ENCODE peak calls at places on chromosomes 12 and 14, in five cellular contexts. One of them, this sample, is unnamed.

GRCh38 chr12:6613015-6613775 is 6.0 kb upstream of the CHD4 start:
- DNase-seq in breast epithelium: peak
- DNase-seq in OCI-LY7: peak
- DNase-seq in NB4: peak
- DNase-seq in cardiac fibroblast: peak
- DNase-seq in this sample: peak

GRCh38 chr12:7068240-7068993 is 7.9 kb downstream of the C1S start:
- DNase-seq in NB4: no peak
- DNase-seq in breast epithelium: no peak
- DNase-seq in OCI-LY7: no peak
- DNase-seq in cardiac fibroblast: peak
- DNase-seq in this sample: no peak

GRCh38 chr12:69022674-69023073 is 89.7 kb upstream of the CPM start:
- DNase-seq in cardiac fibroblast: no peak
- DNase-seq in OCI-LY7: no peak
- DNase-seq in breast epithelium: no peak
- DNase-seq in NB4: no peak
- DNase-seq in this sample: no peak

GRCh38 chr12:83821967-83822366 is 1090.6 kb downstream of the SLC6A15 start:
- DNase-seq in breast epithelium: no peak
- DNase-seq in NB4: no peak
- DNase-seq in OCI-LY7: no peak
- DNase-seq in cardiac fibroblast: no peak
- DNase-seq in this sample: no peak

GRCh38 chr14:51396222-51396815 is 156.3 kb downstream of the TMX1 start:
- DNase-seq in cardiac fibroblast: peak
- DNase-seq in breast epithelium: peak
- DNase-seq in NB4: no peak
- DNase-seq in OCI-LY7: no peak
- DNase-seq in this sample: no peak

GRCh38 chr14:104348741-104349140 is 210.4 kb downstream of the KIF26A start:
- DNase-seq in breast epithelium: no peak
- DNase-seq in OCI-LY7: no peak
- DNase-seq in cardiac fibroblast: no peak
- DNase-seq in NB4: no peak
- DNase-seq in this sample: no peak

GRCh38 chr12:117060236-117060926 is 38.8 kb downstream of the TESC start:
- DNase-seq in cardiac fibroblast: no peak
- DNase-seq in OCI-LY7: no peak
- DNase-seq in NB4: peak
- DNase-seq in breast epithelium: no peak
- DNase-seq in this sample: no peak

GRCh38 chr12:132586929-132587328 is 23.5 kb downstream of the LRCOL1 start:
- DNase-seq in NB4: no peak
- DNase-seq in cardiac fibroblast: no peak
- DNase-seq in OCI-LY7: no peak
- DNase-seq in breast epithelium: no peak
- DNase-seq in this sample: no peak

GRCh38 chr12:106672308-106673085 is 89.7 kb downstream of the RFX4 start:
- DNase-seq in OCI-LY7: no peak
- DNase-seq in cardiac fibroblast: no peak
- DNase-seq in NB4: no peak
- DNase-seq in breast epithelium: no peak
- DNase-seq in this sample: no peak

GRCh38 chr12:108592033-108592909 is 5.6 kb downstream of the TMEM119 start:
- DNase-seq in breast epithelium: no peak
- DNase-seq in cardiac fibroblast: no peak
- DNase-seq in NB4: no peak
- DNase-seq in OCI-LY7: no peak
- DNase-seq in this sample: no peak

GRCh38 chr12:107322063-107322462 is 228.7 kb upstream of the CRY1 start:
- DNase-seq in cardiac fibroblast: no peak
- DNase-seq in NB4: peak
- DNase-seq in OCI-LY7: no peak
- DNase-seq in breast epithelium: no peak
- DNase-seq in this sample: no peak

GRCh38 chr12:11273449-11273848 is 3.9 kb upstream of the PRB3 start:
- DNase-seq in NB4: no peak
- DNase-seq in breast epithelium: no peak
- DNase-seq in OCI-LY7: no peak
- DNase-seq in cardiac fibroblast: no peak
- DNase-seq in this sample: no peak

GRCh38 chr12:100539209-100539608 is 34.3 kb upstream of the GAS2L3 start:
- DNase-seq in NB4: peak
- DNase-seq in OCI-LY7: peak
- DNase-seq in cardiac fibroblast: peak
- DNase-seq in breast epithelium: no peak
- DNase-seq in this sample: peak

GRCh38 chr14:60106341-60106740 is 14.6 kb downstream of the PCNX4 start:
- DNase-seq in cardiac fibroblast: peak
- DNase-seq in breast epithelium: no peak
- DNase-seq in NB4: no peak
- DNase-seq in OCI-LY7: no peak
- DNase-seq in this sample: no peak

GRCh38 chr12:132886529-132887477 is 602 bp downstream of the CHFR start:
- DNase-seq in breast epithelium: no peak
- DNase-seq in OCI-LY7: no peak
- DNase-seq in NB4: peak
- DNase-seq in cardiac fibroblast: peak
- DNase-seq in this sample: no peak

GRCh38 chr12:52804029-52804428 is 8.1 kb upstream of the KRT3 start:
- DNase-seq in NB4: no peak
- DNase-seq in breast epithelium: no peak
- DNase-seq in OCI-LY7: no peak
- DNase-seq in cardiac fibroblast: no peak
- DNase-seq in this sample: no peak

GRCh38 chr12:3200032-3200617 is 122.9 kb downstream of the TSPAN9 start:
- DNase-seq in cardiac fibroblast: peak
- DNase-seq in OCI-LY7: no peak
- DNase-seq in NB4: no peak
- DNase-seq in breast epithelium: no peak
- DNase-seq in this sample: no peak

GRCh38 chr14:54975856-54976255 is 51.0 kb downstream of the WDHD1 start:
- DNase-seq in breast epithelium: no peak
- DNase-seq in NB4: peak
- DNase-seq in cardiac fibroblast: peak
- DNase-seq in OCI-LY7: no peak
- DNase-seq in this sample: no peak

GRCh38 chr14:68789002-68789797 is 3.7 kb downstream of the ZFP36L1 start:
- DNase-seq in NB4: peak
- DNase-seq in breast epithelium: peak
- DNase-seq in OCI-LY7: peak
- DNase-seq in cardiac fibroblast: peak
- DNase-seq in this sample: peak

GRCh38 chr12:24226745-24227350 is 277.4 kb upstream of the SOX5 start:
- DNase-seq in OCI-LY7: no peak
- DNase-seq in cardiac fibroblast: peak
- DNase-seq in NB4: peak
- DNase-seq in breast epithelium: peak
- DNase-seq in this sample: no peak

GRCh38 chr14:89701079-89702043 is 253.2 kb downstream of the EFCAB11 start:
- DNase-seq in cardiac fibroblast: peak
- DNase-seq in breast epithelium: peak
- DNase-seq in OCI-LY7: peak
- DNase-seq in NB4: peak
- DNase-seq in this sample: peak

GRCh38 chr12:64451687-64452558 is at the start of gene TBK1:
- DNase-seq in NB4: peak
- DNase-seq in cardiac fibroblast: peak
- DNase-seq in OCI-LY7: peak
- DNase-seq in breast epithelium: peak
- DNase-seq in this sample: peak
- TF ChIP-seq CTCF in NB4: no peak
- TF ChIP-seq CTCF in cardiac fibroblast: no peak
- TF ChIP-seq CTCF in OCI-LY7: no peak
- TF ChIP-seq CTCF in breast epithelium: peak
- TF ChIP-seq CTCF in this sample: no peak

GRCh38 chr14:79500489-79500888 is 710.8 kb downstream of the DIO2 start:
- DNase-seq in NB4: no peak
- DNase-seq in breast epithelium: no peak
- DNase-seq in OCI-LY7: no peak
- DNase-seq in cardiac fibroblast: no peak
- DNase-seq in this sample: no peak

GRCh38 chr14:79502751-79503148 is 708.6 kb downstream of the DIO2 start:
- DNase-seq in breast epithelium: no peak
- DNase-seq in NB4: no peak
- DNase-seq in cardiac fibroblast: no peak
- DNase-seq in OCI-LY7: no peak
- DNase-seq in this sample: no peak

GRCh38 chr14:79496701-79497100 is 714.6 kb downstream of the DIO2 start:
- DNase-seq in breast epithelium: no peak
- DNase-seq in NB4: no peak
- DNase-seq in cardiac fibroblast: no peak
- DNase-seq in OCI-LY7: no peak
- DNase-seq in this sample: no peak

DNA sequence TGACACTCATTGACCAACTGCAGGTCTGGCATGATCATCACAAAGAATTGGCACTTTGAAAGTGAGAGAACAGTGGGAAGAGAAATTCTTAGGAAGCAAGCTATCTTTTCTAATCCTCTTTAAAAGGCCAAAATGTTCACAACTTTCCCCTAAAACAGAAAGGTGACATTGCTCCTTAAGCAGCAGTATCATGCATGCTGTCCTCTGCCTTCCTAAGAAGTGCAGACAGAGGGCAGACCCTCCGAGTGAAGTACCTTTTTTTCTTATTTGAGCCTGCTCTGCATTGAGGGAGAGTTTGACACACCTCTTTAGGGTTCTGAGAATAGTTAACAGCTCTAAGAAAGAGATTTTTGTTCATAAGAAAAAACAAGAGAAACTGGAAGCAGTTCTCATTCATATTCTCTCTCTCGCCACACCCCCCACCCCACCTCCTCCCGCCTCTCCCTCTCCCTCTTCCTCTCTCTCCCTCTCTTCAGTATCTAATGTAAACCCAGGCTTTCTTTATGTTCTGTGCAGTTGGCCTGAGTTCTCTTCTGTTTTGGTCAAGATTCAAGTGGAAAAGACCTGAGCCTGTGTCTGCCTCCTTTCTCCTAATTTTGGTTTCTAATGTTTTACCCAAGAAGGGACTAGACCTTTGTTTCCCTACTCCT is 709.1 kb downstream of the DIO2 start:
- DNase-seq in NB4: no peak
- DNase-seq in breast epithelium: no peak
- DNase-seq in OCI-LY7: no peak
- DNase-seq in cardiac fibroblast: no peak
- DNase-seq in this sample: no peak
- TF ChIP-seq CTCF in NB4: no peak
- TF ChIP-seq CTCF in breast epithelium: no peak
- TF ChIP-seq CTCF in OCI-LY7: no peak
- TF ChIP-seq CTCF in cardiac fibroblast: no peak
- TF ChIP-seq CTCF in this sample: no peak

GRCh38 chr12:76346798-76347420 is 1.3 kb downstream of the BBS10 start:
- DNase-seq in OCI-LY7: peak
- DNase-seq in breast epithelium: no peak
- DNase-seq in cardiac fibroblast: peak
- DNase-seq in NB4: peak
- DNase-seq in this sample: peak
- TF ChIP-seq CTCF in OCI-LY7: peak
- TF ChIP-seq CTCF in breast epithelium: no peak
- TF ChIP-seq CTCF in cardiac fibroblast: peak
- TF ChIP-seq CTCF in NB4: no peak
- TF ChIP-seq CTCF in this sample: peak

DNA sequence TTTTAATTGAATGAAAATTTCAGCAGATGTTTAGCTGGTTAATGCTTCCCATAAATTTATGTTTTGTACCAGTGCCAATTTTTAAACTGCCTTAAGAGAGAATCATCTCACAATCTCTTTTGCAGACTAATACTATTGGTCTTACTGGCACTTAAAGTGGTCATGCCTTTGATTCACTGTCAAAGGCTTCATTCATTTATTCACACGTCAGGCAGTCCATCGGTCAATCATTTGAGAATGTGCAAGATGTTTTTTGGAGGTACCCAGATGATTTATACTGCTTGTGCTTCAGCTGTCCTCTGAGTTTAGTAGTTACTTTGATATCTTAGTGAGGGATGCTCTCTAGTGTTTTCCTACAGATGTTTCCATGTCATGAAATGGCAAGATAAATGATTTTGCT is 83.4 kb downstream of the NAV3 start:
- DNase-seq in cardiac fibroblast: peak
- DNase-seq in OCI-LY7: peak
- DNase-seq in NB4: no peak
- DNase-seq in breast epithelium: no peak
- DNase-seq in this sample: no peak
- TF ChIP-seq CTCF in cardiac fibroblast: no peak
- TF ChIP-seq CTCF in OCI-LY7: no peak
- TF ChIP-seq CTCF in NB4: no peak
- TF ChIP-seq CTCF in breast epithelium: no peak
- TF ChIP-seq CTCF in this sample: peak

DNA sequence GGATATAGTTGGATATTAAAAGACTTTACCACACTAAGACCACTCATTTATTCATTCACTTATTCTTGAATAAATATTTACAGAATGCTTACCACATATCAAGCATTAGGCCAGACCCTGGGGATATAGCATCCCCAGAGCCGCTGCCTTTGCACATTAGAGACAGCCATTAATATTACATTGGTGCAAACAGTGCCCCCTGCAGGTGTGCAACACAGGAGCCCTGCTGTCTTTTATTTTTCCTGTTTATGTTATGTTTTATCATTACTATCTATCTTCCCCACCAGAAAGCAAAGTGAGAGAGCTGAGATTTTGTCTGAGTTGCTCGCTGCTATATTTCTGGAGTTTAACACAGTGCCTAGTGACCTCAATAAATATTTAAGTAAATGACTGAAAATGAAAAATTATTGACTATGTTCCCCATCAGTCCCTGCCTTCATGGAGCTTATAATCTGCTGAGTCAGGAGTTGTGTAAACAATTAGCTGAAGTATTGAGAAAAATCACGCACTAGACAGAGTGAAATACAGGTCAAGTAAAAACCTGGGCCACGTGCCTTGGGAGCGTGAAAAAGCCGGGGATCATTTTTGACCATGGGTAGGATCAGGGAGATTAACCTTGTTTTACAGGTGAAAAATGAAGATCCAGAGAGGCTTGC is 301.6 kb downstream of the PCNX1 start:
- DNase-seq in OCI-LY7: no peak
- DNase-seq in breast epithelium: no peak
- DNase-seq in NB4: no peak
- DNase-seq in cardiac fibroblast: no peak
- DNase-seq in this sample: no peak
- TF ChIP-seq CTCF in OCI-LY7: peak
- TF ChIP-seq CTCF in breast epithelium: no peak
- TF ChIP-seq CTCF in NB4: no peak
- TF ChIP-seq CTCF in cardiac fibroblast: no peak
- TF ChIP-seq CTCF in this sample: no peak